ENCODE peak calls at places on chromosomes 5 and 9, in four cellular contexts. V, F, D and G are unnamed samples.
A peak's percentile ranks its signal among the peaks of the same experiment; 100 is the strongest.

GRCh38 chr5:61357745-61358144 is 25.7 kb downstream of the ZSWIM6 start:
- DNase-seq in V (no peak), F (no peak), D (no peak), G (no peak)

GRCh38 chr9:124658165-124659017 is 112.7 kb downstream of the NR6A1 start:
- DNase-seq in V (peak; percentile 24), F (peak; percentile 93), D (no peak), G (peak; percentile 25)

GRCh38 chr5:43663916-43664315 is 60.9 kb downstream of the NNT start:
- DNase-seq in V (no peak), F (no peak), D (no peak), G (no peak)

GRCh38 chr5:109102291-109102690 is 307.5 kb downstream of the PJA2 start:
- DNase-seq in V (no peak), F (no peak), D (no peak), G (no peak)

GRCh38 chr5:2864515-2864914 is 113.0 kb upstream of the IRX2 start:
- DNase-seq in V (no peak), F (no peak), D (no peak), G (no peak)

GRCh38 chr9:20698799-20699198 is 14.7 kb downstream of the FOCAD start:
- DNase-seq in V (no peak), F (no peak), D (no peak), G (no peak)

GRCh38 chr5:132815454-132815853 is 2.4 kb downstream of the SOWAHA start:
- DNase-seq in V (no peak), F (no peak), D (no peak), G (no peak)

GRCh38 chr5:169637085-169637855 is at the start of gene DOCK2:
- DNase-seq in V (no peak), F (no peak), D (peak; percentile 70), G (no peak)

GRCh38 chr5:142080248-142080647 is 28.3 kb upstream of the NDFIP1 start:
- DNase-seq in V (no peak), F (no peak), D (no peak), G (no peak)

GRCh38 chr5:11013793-11014192 is 252.8 kb upstream of the DAP start:
- DNase-seq in V (no peak), F (no peak), D (no peak), G (no peak)

GRCh38 chr5:90251447-90251846 is 158.1 kb downstream of the CETN3 start:
- DNase-seq in V (no peak), F (no peak), D (no peak), G (no peak)

GRCh38 chr5:3209918-3210317 is 385.7 kb upstream of the IRX1 start:
- DNase-seq in V (no peak), F (no peak), D (no peak), G (no peak)

GRCh38 chr5:15927710-15928380 is 251.7 kb downstream of the MARCHF11 start:
- DNase-seq in V (no peak), F (no peak), D (no peak), G (no peak)

GRCh38 chr5:150162142-150162513 is 4.5 kb upstream of the CDX1 start:
- DNase-seq in V (no peak), F (no peak), D (no peak), G (no peak)

GRCh38 chr5:127297348-127298035 is 6.9 kb downstream of the MEGF10 start:
- DNase-seq in V (no peak), F (no peak), D (no peak), G (no peak)

GRCh38 chr5:170254056-170254455 is 21.3 kb downstream of the C5orf58 start:
- DNase-seq in V (no peak), F (no peak), D (peak; percentile 95), G (no peak)

GRCh38 chr9:129237195-129237611 is 59.1 kb upstream of the IER5L start:
- DNase-seq in V (peak; percentile 73), F (no peak), D (no peak), G (no peak)

GRCh38 chr5:14659821-14660607 is 4.5 kb upstream of the OTULIN start:
- DNase-seq in V (no peak), F (peak; percentile 56), D (no peak), G (no peak)

GRCh38 chr5:179237770-179238627 is 107.3 kb downstream of the ADAMTS2 start:
- DNase-seq in V (peak; percentile 7), F (no peak), D (no peak), G (no peak)

GRCh38 chr5:179240561-179240960 is 104.7 kb downstream of the ADAMTS2 start:
- DNase-seq in V (no peak), F (no peak), D (no peak), G (no peak)

GRCh38 chr5:179241175-179241574 is 104.1 kb downstream of the ADAMTS2 start:
- DNase-seq in V (no peak), F (no peak), D (no peak), G (no peak)

GRCh38 chr5:179239256-179240135 is 105.8 kb downstream of the ADAMTS2 start:
- DNase-seq in V (peak; percentile 0), F (no peak), D (no peak), G (no peak)

DNA sequence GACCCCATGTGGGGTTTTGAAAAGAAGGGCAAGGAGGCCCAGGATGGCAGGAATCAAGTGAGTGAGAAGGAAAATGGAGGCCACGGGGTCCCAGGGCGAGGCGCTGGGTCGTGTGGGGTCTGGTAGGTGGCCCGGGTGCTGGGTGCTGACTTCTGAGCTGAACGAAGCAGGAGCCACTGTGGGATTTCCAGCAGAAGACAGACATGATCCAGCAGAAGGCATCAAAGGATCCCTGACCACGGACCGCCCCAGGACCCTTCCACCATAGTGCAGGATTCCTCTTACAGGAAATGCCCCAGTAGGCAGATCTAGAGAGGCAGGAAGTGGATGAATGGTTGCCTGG is 106.7 kb downstream of the ADAMTS2 start:
- DNase-seq in V (peak; percentile 3), F (no peak), D (no peak), G (no peak)
- TF ChIP-seq CTCF in V (no peak), F (no peak), D (no peak), G (no peak)

GRCh38 chr9:94984891-94985476 is 258.5 kb downstream of the AOPEP start:
- DNase-seq in V (no peak), F (no peak), D (no peak), G (no peak)
- TF ChIP-seq CTCF in V (no peak), F (no peak), D (no peak), G (no peak)

GRCh38 chr9:109192732-109193361 is 25.8 kb upstream of the FRRS1L start:
- DNase-seq in V (no peak), F (no peak), D (no peak), G (no peak)
- TF ChIP-seq CTCF in V (no peak), F (peak; percentile 57), D (no peak), G (no peak)

GRCh38 chr9:126720661-126721530 is 83.9 kb upstream of the ZBTB43 start:
- DNase-seq in V (no peak), F (no peak), D (no peak), G (no peak)
- TF ChIP-seq CTCF in V (no peak), F (no peak), D (no peak), G (no peak)

GRCh38 chr9:110260911-110261310 is 4.6 kb upstream of the TXN start:
- DNase-seq in V (no peak), F (no peak), D (no peak), G (no peak)
- TF ChIP-seq CTCF in V (no peak), F (no peak), D (no peak), G (no peak)

GRCh38 chr9:37485389-37486255 is at the start of gene POLR1E:
- DNase-seq in V (peak; percentile 92), F (peak; percentile 76), D (peak; percentile 98), G (peak; percentile 68)
- TF ChIP-seq CTCF in V (no peak), F (no peak), D (no peak), G (no peak)

GRCh38 chr9:38392235-38393127 is at the start of gene ALDH1B1:
- DNase-seq in V (peak; percentile 86), F (peak; percentile 58), D (peak; percentile 85), G (peak; percentile 39)
- TF ChIP-seq CTCF in V (no peak), F (peak; percentile 8), D (peak; percentile 34), G (no peak)